ENCODE peak calls at places on chromosomes 16 and 17, in ten cellular contexts. One of them, this sample, is unnamed.

GRCh38 chr16:58492735-58493134 is 7.2 kb upstream of the NDRG4 start:
- DNase-seq in stimulated activated CD4-positive, alpha-beta T cell treated with anti-CD3 and anti-CD28 coated beads, Interleukin-2, amount 100 ng/mL, for 24 hours: no peak
- DNase-seq in IMR-90: no peak
- DNase-seq in GM03348: no peak
- DNase-seq in NCI-H1417: no peak
- DNase-seq in left ventricle myocardium inferior: no peak
- DNase-seq in effector memory CD8-positive, alpha-beta T cell: no peak
- DNase-seq in lower leg skin: no peak
- DNase-seq in ELR: no peak
- DNase-seq in hypothalamus: peak
- DNase-seq in this sample: no peak

GRCh38 chr16:64375386-64375980 is 746.4 kb downstream of the CDH11 start:
- DNase-seq in stimulated activated CD4-positive, alpha-beta T cell treated with anti-CD3 and anti-CD28 coated beads, Interleukin-2, amount 100 ng/mL, for 24 hours: no peak
- DNase-seq in IMR-90: peak
- DNase-seq in GM03348: peak
- DNase-seq in NCI-H1417: no peak
- DNase-seq in left ventricle myocardium inferior: no peak
- DNase-seq in effector memory CD8-positive, alpha-beta T cell: no peak
- DNase-seq in lower leg skin: no peak
- DNase-seq in ELR: no peak
- DNase-seq in hypothalamus: no peak
- DNase-seq in this sample: no peak

GRCh38 chr16:86625821-86626220 is 47.5 kb downstream of the FOXL1 start:
- DNase-seq in stimulated activated CD4-positive, alpha-beta T cell treated with anti-CD3 and anti-CD28 coated beads, Interleukin-2, amount 100 ng/mL, for 24 hours: no peak
- DNase-seq in IMR-90: no peak
- DNase-seq in GM03348: no peak
- DNase-seq in NCI-H1417: no peak
- DNase-seq in left ventricle myocardium inferior: no peak
- DNase-seq in effector memory CD8-positive, alpha-beta T cell: no peak
- DNase-seq in lower leg skin: peak
- DNase-seq in ELR: no peak
- DNase-seq in hypothalamus: no peak
- DNase-seq in this sample: no peak

GRCh38 chr16:86545927-86546637 is 9.0 kb downstream of the MTHFSD start:
- DNase-seq in stimulated activated CD4-positive, alpha-beta T cell treated with anti-CD3 and anti-CD28 coated beads, Interleukin-2, amount 100 ng/mL, for 24 hours: no peak
- DNase-seq in IMR-90: no peak
- DNase-seq in GM03348: no peak
- DNase-seq in NCI-H1417: no peak
- DNase-seq in left ventricle myocardium inferior: no peak
- DNase-seq in effector memory CD8-positive, alpha-beta T cell: no peak
- DNase-seq in lower leg skin: no peak
- DNase-seq in ELR: no peak
- DNase-seq in hypothalamus: no peak
- DNase-seq in this sample: no peak

GRCh38 chr16:794853-795466 is 5.6 kb downstream of the GNG13 start:
- DNase-seq in stimulated activated CD4-positive, alpha-beta T cell treated with anti-CD3 and anti-CD28 coated beads, Interleukin-2, amount 100 ng/mL, for 24 hours: no peak
- DNase-seq in IMR-90: no peak
- DNase-seq in GM03348: no peak
- DNase-seq in NCI-H1417: no peak
- DNase-seq in left ventricle myocardium inferior: no peak
- DNase-seq in effector memory CD8-positive, alpha-beta T cell: no peak
- DNase-seq in lower leg skin: no peak
- DNase-seq in ELR: no peak
- DNase-seq in hypothalamus: no peak
- DNase-seq in this sample: peak

GRCh38 chr16:67115649-67116048 is 5.9 kb downstream of the PHAF1 start:
- DNase-seq in stimulated activated CD4-positive, alpha-beta T cell treated with anti-CD3 and anti-CD28 coated beads, Interleukin-2, amount 100 ng/mL, for 24 hours: no peak
- DNase-seq in IMR-90: peak
- DNase-seq in GM03348: peak
- DNase-seq in NCI-H1417: no peak
- DNase-seq in left ventricle myocardium inferior: no peak
- DNase-seq in effector memory CD8-positive, alpha-beta T cell: no peak
- DNase-seq in lower leg skin: peak
- DNase-seq in ELR: peak
- DNase-seq in hypothalamus: no peak
- DNase-seq in this sample: peak

GRCh38 chr17:75036643-75037268 is 10.0 kb downstream of the ATP5PD start:
- DNase-seq in stimulated activated CD4-positive, alpha-beta T cell treated with anti-CD3 and anti-CD28 coated beads, Interleukin-2, amount 100 ng/mL, for 24 hours: peak
- DNase-seq in IMR-90: peak
- DNase-seq in GM03348: no peak
- DNase-seq in NCI-H1417: peak
- DNase-seq in left ventricle myocardium inferior: peak
- DNase-seq in effector memory CD8-positive, alpha-beta T cell: peak
- DNase-seq in lower leg skin: peak
- DNase-seq in ELR: peak
- DNase-seq in hypothalamus: peak
- DNase-seq in this sample: no peak

GRCh38 chr17:70054961-70055360 is 20.1 kb upstream of the KCNJ16 start:
- DNase-seq in stimulated activated CD4-positive, alpha-beta T cell treated with anti-CD3 and anti-CD28 coated beads, Interleukin-2, amount 100 ng/mL, for 24 hours: no peak
- DNase-seq in IMR-90: no peak
- DNase-seq in GM03348: no peak
- DNase-seq in NCI-H1417: no peak
- DNase-seq in left ventricle myocardium inferior: no peak
- DNase-seq in effector memory CD8-positive, alpha-beta T cell: no peak
- DNase-seq in lower leg skin: no peak
- DNase-seq in ELR: no peak
- DNase-seq in hypothalamus: no peak
- DNase-seq in this sample: no peak

GRCh38 chr17:63613663-63614062 is 8.6 kb upstream of the MAP3K3 start:
- DNase-seq in stimulated activated CD4-positive, alpha-beta T cell treated with anti-CD3 and anti-CD28 coated beads, Interleukin-2, amount 100 ng/mL, for 24 hours: no peak
- DNase-seq in IMR-90: no peak
- DNase-seq in GM03348: no peak
- DNase-seq in NCI-H1417: no peak
- DNase-seq in left ventricle myocardium inferior: no peak
- DNase-seq in effector memory CD8-positive, alpha-beta T cell: no peak
- DNase-seq in lower leg skin: no peak
- DNase-seq in ELR: no peak
- DNase-seq in hypothalamus: no peak
- DNase-seq in this sample: no peak

GRCh38 chr17:34451313-34451712 is 88.3 kb upstream of the CCL1 start:
- DNase-seq in stimulated activated CD4-positive, alpha-beta T cell treated with anti-CD3 and anti-CD28 coated beads, Interleukin-2, amount 100 ng/mL, for 24 hours: no peak
- DNase-seq in IMR-90: peak
- DNase-seq in GM03348: no peak
- DNase-seq in NCI-H1417: no peak
- DNase-seq in left ventricle myocardium inferior: no peak
- DNase-seq in effector memory CD8-positive, alpha-beta T cell: no peak
- DNase-seq in lower leg skin: no peak
- DNase-seq in ELR: no peak
- DNase-seq in hypothalamus: no peak
- DNase-seq in this sample: no peak

GRCh38 chr17:75697651-75698291 is 23.5 kb upstream of the ITGB4 start:
- DNase-seq in stimulated activated CD4-positive, alpha-beta T cell treated with anti-CD3 and anti-CD28 coated beads, Interleukin-2, amount 100 ng/mL, for 24 hours: no peak
- DNase-seq in IMR-90: no peak
- DNase-seq in GM03348: no peak
- DNase-seq in NCI-H1417: no peak
- DNase-seq in left ventricle myocardium inferior: no peak
- DNase-seq in effector memory CD8-positive, alpha-beta T cell: no peak
- DNase-seq in lower leg skin: no peak
- DNase-seq in ELR: no peak
- DNase-seq in hypothalamus: peak
- DNase-seq in this sample: peak

GRCh38 chr17:70053241-70054234 is 21.5 kb upstream of the KCNJ16 start:
- DNase-seq in stimulated activated CD4-positive, alpha-beta T cell treated with anti-CD3 and anti-CD28 coated beads, Interleukin-2, amount 100 ng/mL, for 24 hours: no peak
- DNase-seq in IMR-90: peak
- DNase-seq in GM03348: no peak
- DNase-seq in NCI-H1417: no peak
- DNase-seq in left ventricle myocardium inferior: no peak
- DNase-seq in effector memory CD8-positive, alpha-beta T cell: no peak
- DNase-seq in lower leg skin: no peak
- DNase-seq in ELR: no peak
- DNase-seq in hypothalamus: no peak
- DNase-seq in this sample: no peak